ENCODE peak calls at places on chromosome 9, in eight cellular contexts. K, L, P, N, F, A, Y and V are unnamed samples.

GRCh38 chr9:93207326-93207814 is 23.4 kb downstream of the WNK2 start:
- DNase-seq in K (no peak), L (peak; percentile 82), P (no peak), N (peak; percentile 64), F (no peak), A (peak; percentile 36), Y (peak; percentile 27), V (peak; percentile 36)

GRCh38 chr9:81474125-81474524 is 215.2 kb downstream of the TLE1 start:
- DNase-seq in K (no peak), L (no peak), P (no peak), N (no peak), F (no peak), A (no peak), Y (no peak), V (no peak)

GRCh38 chr9:129620669-129621295 is at the start of gene C9orf50:
- DNase-seq in K (no peak), L (peak; percentile 59), P (no peak), N (no peak), F (no peak), A (no peak), Y (no peak), V (no peak)

GRCh38 chr9:136133191-136133958 is 14.7 kb upstream of the TMEM250 start:
- DNase-seq in K (no peak), L (peak; percentile 56), P (peak; percentile 25), N (peak; percentile 78), F (no peak), A (peak; percentile 34), Y (peak; percentile 28), V (peak; percentile 64)

GRCh38 chr9:109182550-109182939 is 15.5 kb upstream of the FRRS1L start:
- DNase-seq in K (no peak), L (no peak), P (no peak), N (peak; percentile 12), F (no peak), A (no peak), Y (no peak), V (no peak)

GRCh38 chr9:79655571-79655970 is 83.8 kb downstream of the TLE4 start:
- DNase-seq in K (no peak), L (no peak), P (no peak), N (no peak), F (no peak), A (peak; percentile 36), Y (no peak), V (no peak)

GRCh38 chr9:1032181-1032580 is 18.0 kb upstream of the DMRT2 start:
- DNase-seq in K (no peak), L (no peak), P (no peak), N (peak; percentile 97), F (no peak), A (no peak), Y (no peak), V (no peak)

GRCh38 chr9:131407717-131408195 is 13.9 kb downstream of the PRRC2B start:
- DNase-seq in K (no peak), L (peak; percentile 67), P (peak; percentile 60), N (peak; percentile 68), F (no peak), A (peak; percentile 68), Y (peak; percentile 51), V (peak; percentile 62)

GRCh38 chr9:91428431-91428830 is 4.8 kb upstream of the NFIL3 start:
- DNase-seq in K (no peak), L (peak; percentile 35), P (no peak), N (no peak), F (no peak), A (peak; percentile 42), Y (no peak), V (no peak)

GRCh38 chr9:115981011-115981410 is 172.6 kb upstream of the PAPPA start:
- DNase-seq in K (no peak), L (no peak), P (no peak), N (peak; percentile 27), F (no peak), A (no peak), Y (no peak), V (no peak)

GRCh38 chr9:114655689-114656088 is 1.9 kb downstream of the TEX53 start:
- DNase-seq in K (no peak), L (peak; percentile 89), P (no peak), N (no peak), F (no peak), A (peak; percentile 78), Y (no peak), V (no peak)

GRCh38 chr9:22049411-22049810 is 40.3 kb upstream of the CDKN2B start:
- DNase-seq in K (no peak), L (peak; percentile 54), P (no peak), N (no peak), F (no peak), A (peak; percentile 76), Y (no peak), V (no peak)

GRCh38 chr9:89822996-89823395 is 218.2 kb downstream of the GADD45G start:
- DNase-seq in K (no peak), L (no peak), P (no peak), N (no peak), F (no peak), A (no peak), Y (no peak), V (no peak)

GRCh38 chr9:77514886-77515711 is 133.0 kb downstream of the GNA14 start:
- DNase-seq in K (no peak), L (peak; percentile 42), P (no peak), N (peak; percentile 41), F (no peak), A (peak; percentile 83), Y (no peak), V (peak; percentile 43)

GRCh38 chr9:98254236-98255063 is 999 bp downstream of the TBC1D2 start:
- DNase-seq in K (no peak), L (peak; percentile 24), P (no peak), N (no peak), F (no peak), A (peak; percentile 34), Y (no peak), V (no peak)

GRCh38 chr9:105510024-105510423 is 47.9 kb upstream of the FKTN start:
- DNase-seq in K (no peak), L (peak; percentile 80), P (no peak), N (no peak), F (no peak), A (peak; percentile 96), Y (no peak), V (no peak)

GRCh38 chr9:12933957-12934356 is 159.1 kb downstream of the LURAP1L start:
- DNase-seq in K (no peak), L (peak; percentile 71), P (no peak), N (no peak), F (no peak), A (no peak), Y (no peak), V (peak; percentile 96)

GRCh38 chr9:129422843-129423700 is 197.8 kb downstream of the C9orf50 start:
- DNase-seq in K (no peak), L (no peak), P (no peak), N (peak; percentile 66), F (no peak), A (peak; percentile 22), Y (no peak), V (no peak)

GRCh38 chr9:120362446-120362845 is 217.5 kb downstream of the CDK5RAP2 start:
- DNase-seq in K (no peak), L (peak; percentile 28), P (no peak), N (no peak), F (no peak), A (peak; percentile 73), Y (no peak), V (no peak)

GRCh38 chr9:84424945-84425344 is 84.4 kb upstream of the SLC28A3 start:
- DNase-seq in K (no peak), L (no peak), P (no peak), N (no peak), F (no peak), A (no peak), Y (no peak), V (no peak)

GRCh38 chr9:1018121-1018520 is 32.0 kb upstream of the DMRT2 start:
- DNase-seq in K (no peak), L (peak; percentile 60), P (no peak), N (peak; percentile 72), F (peak; percentile 48), A (peak; percentile 13), Y (no peak), V (no peak)

GRCh38 chr9:5630038-5630507 is 1.2 kb downstream of the RIC1 start:
- DNase-seq in K (no peak), L (peak; percentile 69), P (no peak), N (peak; percentile 74), F (peak; percentile 65), A (peak; percentile 55), Y (no peak), V (no peak)

GRCh38 chr9:112487008-112487798 is 576 bp downstream of the KIAA1958 start:
- DNase-seq in K (peak; percentile 15), L (peak; percentile 76), P (peak; percentile 70), N (peak; percentile 86), F (peak; percentile 81), A (peak; percentile 53), Y (peak; percentile 38), V (peak; percentile 66)